ENCODE peak calls at places on chromosomes 11 and 22, in seven cellular contexts. One of them, this sample, is unnamed.
A peak's percentile ranks its signal among the peaks of the same experiment; 100 is the strongest.

GRCh38 chr22:31229402-31230140 is 17.5 kb downstream of the LIMK2 start:
- DNase-seq in HCEC 1CT: no peak
- DNase-seq in C1 segment of cervical spinal cord: peak; percentile 63
- DNase-seq in HCT116: no peak
- DNase-seq in MCF 10A: no peak
- DNase-seq in Kasumi-1: no peak
- DNase-seq in HTR-8/SVneo: no peak
- DNase-seq in this sample: peak; percentile 38

GRCh38 chr22:40653361-40653760 is 16.8 kb upstream of the MRTFA start:
- DNase-seq in HCT116: no peak
- DNase-seq in HTR-8/SVneo: no peak
- DNase-seq in Kasumi-1: no peak
- DNase-seq in HCEC 1CT: no peak
- DNase-seq in C1 segment of cervical spinal cord: no peak
- DNase-seq in MCF 10A: no peak
- DNase-seq in this sample: no peak

GRCh38 chr22:24810043-24810749 is 4.2 kb downstream of the SGSM1 start:
- DNase-seq in C1 segment of cervical spinal cord: peak; percentile 89
- DNase-seq in HTR-8/SVneo: no peak
- DNase-seq in HCEC 1CT: no peak
- DNase-seq in Kasumi-1: no peak
- DNase-seq in HCT116: no peak
- DNase-seq in MCF 10A: no peak
- DNase-seq in this sample: peak; percentile 15

GRCh38 chr11:18594999-18595749 is 4.4 kb upstream of the MISFA start:
- DNase-seq in HCEC 1CT: no peak
- DNase-seq in MCF 10A: peak; percentile 23
- DNase-seq in C1 segment of cervical spinal cord: no peak
- DNase-seq in HTR-8/SVneo: no peak
- DNase-seq in Kasumi-1: no peak
- DNase-seq in HCT116: no peak
- DNase-seq in this sample: no peak

GRCh38 chr11:78037056-78037455 is 14.0 kb upstream of the KCTD14 start:
- DNase-seq in Kasumi-1: no peak
- DNase-seq in MCF 10A: no peak
- DNase-seq in HCEC 1CT: no peak
- DNase-seq in HCT116: no peak
- DNase-seq in HTR-8/SVneo: no peak
- DNase-seq in C1 segment of cervical spinal cord: no peak
- DNase-seq in this sample: no peak

GRCh38 chr11:43581370-43582023 is 99.0 kb upstream of the HSD17B12 start:
- DNase-seq in HCEC 1CT: no peak
- DNase-seq in MCF 10A: no peak
- DNase-seq in Kasumi-1: no peak
- DNase-seq in C1 segment of cervical spinal cord: peak; percentile 23
- DNase-seq in HCT116: no peak
- DNase-seq in HTR-8/SVneo: no peak
- DNase-seq in this sample: no peak

GRCh38 chr11:12642040-12642439 is 32.2 kb upstream of the TEAD1 start:
- DNase-seq in MCF 10A: no peak
- DNase-seq in HTR-8/SVneo: no peak
- DNase-seq in Kasumi-1: no peak
- DNase-seq in C1 segment of cervical spinal cord: no peak
- DNase-seq in HCT116: no peak
- DNase-seq in HCEC 1CT: peak; percentile 13
- DNase-seq in this sample: peak; percentile 75

GRCh38 chr11:31106326-31106725 is 263.2 kb downstream of the DCDC1 start:
- DNase-seq in C1 segment of cervical spinal cord: peak; percentile 76
- DNase-seq in HCEC 1CT: no peak
- DNase-seq in MCF 10A: no peak
- DNase-seq in Kasumi-1: no peak
- DNase-seq in HCT116: no peak
- DNase-seq in HTR-8/SVneo: no peak
- DNase-seq in this sample: no peak

GRCh38 chr11:57946628-57947027 is 77.1 kb upstream of the OR9Q1 start:
- DNase-seq in HCEC 1CT: no peak
- DNase-seq in HTR-8/SVneo: no peak
- DNase-seq in C1 segment of cervical spinal cord: no peak
- DNase-seq in HCT116: no peak
- DNase-seq in MCF 10A: no peak
- DNase-seq in Kasumi-1: no peak
- DNase-seq in this sample: no peak

GRCh38 chr11:82547163-82547560 is 186.5 kb downstream of the FAM181B start:
- DNase-seq in C1 segment of cervical spinal cord: no peak
- DNase-seq in MCF 10A: no peak
- DNase-seq in HTR-8/SVneo: no peak
- DNase-seq in Kasumi-1: peak; percentile 6
- DNase-seq in HCT116: no peak
- DNase-seq in HCEC 1CT: no peak
- DNase-seq in this sample: no peak

GRCh38 chr11:74226907-74227306 is 55.8 kb downstream of the PPME1 start:
- DNase-seq in MCF 10A: peak; percentile 1
- DNase-seq in HCT116: no peak
- DNase-seq in Kasumi-1: peak; percentile 2
- DNase-seq in HCEC 1CT: no peak
- DNase-seq in C1 segment of cervical spinal cord: no peak
- DNase-seq in HTR-8/SVneo: no peak
- DNase-seq in this sample: peak; percentile 21

GRCh38 chr22:45600791-45601730 is 70.6 kb upstream of the ATXN10 start:
- DNase-seq in HTR-8/SVneo: no peak
- DNase-seq in Kasumi-1: no peak
- DNase-seq in HCEC 1CT: no peak
- DNase-seq in MCF 10A: peak; percentile 45
- DNase-seq in HCT116: no peak
- DNase-seq in C1 segment of cervical spinal cord: no peak
- DNase-seq in this sample: peak; percentile 54

GRCh38 chr22:44098021-44098739 is 74.1 kb downstream of the PARVB start:
- DNase-seq in C1 segment of cervical spinal cord: peak; percentile 35
- DNase-seq in HTR-8/SVneo: no peak
- DNase-seq in HCEC 1CT: no peak
- DNase-seq in HCT116: no peak
- DNase-seq in Kasumi-1: no peak
- DNase-seq in MCF 10A: no peak
- DNase-seq in this sample: no peak

GRCh38 chr11:2582436-2582931 is 117.3 kb downstream of the KCNQ1OT1 start:
- DNase-seq in MCF 10A: no peak
- DNase-seq in C1 segment of cervical spinal cord: no peak
- DNase-seq in HTR-8/SVneo: no peak
- DNase-seq in HCEC 1CT: no peak
- DNase-seq in HCT116: no peak
- DNase-seq in Kasumi-1: no peak
- DNase-seq in this sample: no peak

GRCh38 chr22:45334528-45334927 is 24.8 kb downstream of the FAM118A start:
- DNase-seq in HCT116: no peak
- DNase-seq in HCEC 1CT: no peak
- DNase-seq in MCF 10A: no peak
- DNase-seq in HTR-8/SVneo: no peak
- DNase-seq in C1 segment of cervical spinal cord: peak; percentile 91
- DNase-seq in Kasumi-1: no peak
- DNase-seq in this sample: no peak

GRCh38 chr11:12952094-12952493 is 57.0 kb upstream of the RASSF10 start:
- DNase-seq in HCT116: no peak
- DNase-seq in MCF 10A: no peak
- DNase-seq in HCEC 1CT: no peak
- DNase-seq in C1 segment of cervical spinal cord: no peak
- DNase-seq in Kasumi-1: no peak
- DNase-seq in HTR-8/SVneo: no peak
- DNase-seq in this sample: no peak

GRCh38 chr11:112652786-112653390 is 308.3 kb upstream of the NCAM1 start:
- DNase-seq in C1 segment of cervical spinal cord: no peak
- DNase-seq in MCF 10A: peak; percentile 67
- DNase-seq in HTR-8/SVneo: no peak
- DNase-seq in HCEC 1CT: peak; percentile 67
- DNase-seq in HCT116: no peak
- DNase-seq in Kasumi-1: no peak
- DNase-seq in this sample: peak; percentile 1

GRCh38 chr22:42180349-42180842 is 49.8 kb upstream of the CYP2D6 start:
- DNase-seq in HTR-8/SVneo: no peak
- DNase-seq in MCF 10A: no peak
- DNase-seq in HCEC 1CT: no peak
- DNase-seq in Kasumi-1: no peak
- DNase-seq in HCT116: no peak
- DNase-seq in C1 segment of cervical spinal cord: peak; percentile 69
- DNase-seq in this sample: peak; percentile 56

GRCh38 chr11:111370902-111371578 is 8.0 kb downstream of the POU2AF1 start:
- DNase-seq in HCT116: no peak
- DNase-seq in C1 segment of cervical spinal cord: no peak
- DNase-seq in HTR-8/SVneo: no peak
- DNase-seq in Kasumi-1: no peak
- DNase-seq in HCEC 1CT: no peak
- DNase-seq in MCF 10A: no peak
- DNase-seq in this sample: no peak

GRCh38 chr11:36073411-36074203 is 129.7 kb downstream of the LDLRAD3 start:
- DNase-seq in MCF 10A: peak; percentile 34
- DNase-seq in HTR-8/SVneo: peak; percentile 40
- DNase-seq in HCT116: no peak
- DNase-seq in C1 segment of cervical spinal cord: peak; percentile 79
- DNase-seq in Kasumi-1: no peak
- DNase-seq in HCEC 1CT: peak; percentile 91
- DNase-seq in this sample: peak; percentile 32

GRCh38 chr22:49774499-49775151 is 53.0 kb downstream of the BRD1 start:
- DNase-seq in HCEC 1CT: no peak
- DNase-seq in Kasumi-1: no peak
- DNase-seq in C1 segment of cervical spinal cord: peak; percentile 15
- DNase-seq in HTR-8/SVneo: no peak
- DNase-seq in MCF 10A: no peak
- DNase-seq in HCT116: no peak
- DNase-seq in this sample: no peak

GRCh38 chr11:31722754-31723153 is 88.4 kb downstream of the PAX6 start:
- DNase-seq in Kasumi-1: no peak
- DNase-seq in C1 segment of cervical spinal cord: no peak
- DNase-seq in HCT116: no peak
- DNase-seq in HCEC 1CT: no peak
- DNase-seq in HTR-8/SVneo: no peak
- DNase-seq in MCF 10A: no peak
- DNase-seq in this sample: no peak

GRCh38 chr11:19508166-19508565 is 204.5 kb upstream of the NAV2 start:
- DNase-seq in HTR-8/SVneo: peak; percentile 22
- DNase-seq in HCEC 1CT: peak; percentile 84
- DNase-seq in MCF 10A: peak; percentile 72
- DNase-seq in HCT116: no peak
- DNase-seq in C1 segment of cervical spinal cord: no peak
- DNase-seq in Kasumi-1: no peak
- DNase-seq in this sample: peak; percentile 61

GRCh38 chr22:17407643-17408042 is 38.4 kb downstream of the CECR2 start:
- DNase-seq in MCF 10A: no peak
- DNase-seq in C1 segment of cervical spinal cord: no peak
- DNase-seq in HTR-8/SVneo: no peak
- DNase-seq in Kasumi-1: no peak
- DNase-seq in HCEC 1CT: no peak
- DNase-seq in HCT116: no peak
- DNase-seq in this sample: no peak

GRCh38 chr11:5514841-5515240 is 1.7 kb downstream of the UBQLNL start:
- DNase-seq in HTR-8/SVneo: no peak
- DNase-seq in MCF 10A: no peak
- DNase-seq in C1 segment of cervical spinal cord: no peak
- DNase-seq in HCEC 1CT: no peak
- DNase-seq in Kasumi-1: no peak
- DNase-seq in HCT116: no peak
- DNase-seq in this sample: no peak

GRCh38 chr22:37280718-37281117 is 1.6 kb upstream of the CYTH4 start:
- DNase-seq in C1 segment of cervical spinal cord: no peak
- DNase-seq in Kasumi-1: no peak
- DNase-seq in MCF 10A: no peak
- DNase-seq in HCEC 1CT: no peak
- DNase-seq in HTR-8/SVneo: no peak
- DNase-seq in HCT116: no peak
- DNase-seq in this sample: no peak

GRCh38 chr22:44404341-44405020 is 91.7 kb upstream of the SHISAL1 start:
- DNase-seq in HCT116: no peak
- DNase-seq in MCF 10A: no peak
- DNase-seq in C1 segment of cervical spinal cord: no peak
- DNase-seq in HTR-8/SVneo: no peak
- DNase-seq in Kasumi-1: no peak
- DNase-seq in HCEC 1CT: no peak
- DNase-seq in this sample: no peak

GRCh38 chr22:31136711-31137110 is 3.6 kb downstream of the PLA2G3 start:
- DNase-seq in HCEC 1CT: no peak
- DNase-seq in HTR-8/SVneo: no peak
- DNase-seq in C1 segment of cervical spinal cord: no peak
- DNase-seq in MCF 10A: no peak
- DNase-seq in Kasumi-1: no peak
- DNase-seq in HCT116: no peak
- DNase-seq in this sample: no peak

GRCh38 chr11:57073121-57073520 is 84.4 kb downstream of the OR5AK2 start:
- DNase-seq in HCEC 1CT: peak; percentile 10
- DNase-seq in HCT116: no peak
- DNase-seq in Kasumi-1: no peak
- DNase-seq in MCF 10A: no peak
- DNase-seq in HTR-8/SVneo: no peak
- DNase-seq in C1 segment of cervical spinal cord: no peak
- DNase-seq in this sample: no peak

GRCh38 chr11:66488957-66489356 is 8.7 kb downstream of the DPP3 start:
- DNase-seq in MCF 10A: no peak
- DNase-seq in Kasumi-1: no peak
- DNase-seq in HCEC 1CT: no peak
- DNase-seq in C1 segment of cervical spinal cord: no peak
- DNase-seq in HCT116: no peak
- DNase-seq in HTR-8/SVneo: no peak
- DNase-seq in this sample: no peak

GRCh38 chr11:133660202-133660568 is 127.9 kb upstream of the OPCML start:
- DNase-seq in C1 segment of cervical spinal cord: no peak
- DNase-seq in MCF 10A: no peak
- DNase-seq in HTR-8/SVneo: no peak
- DNase-seq in HCEC 1CT: no peak
- DNase-seq in HCT116: no peak
- DNase-seq in Kasumi-1: no peak
- DNase-seq in this sample: no peak

GRCh38 chr11:130649749-130650275 is 201.4 kb downstream of the ADAMTS15 start:
- DNase-seq in MCF 10A: no peak
- DNase-seq in HCEC 1CT: no peak
- DNase-seq in HCT116: no peak
- DNase-seq in C1 segment of cervical spinal cord: no peak
- DNase-seq in Kasumi-1: no peak
- DNase-seq in HTR-8/SVneo: no peak
- DNase-seq in this sample: no peak

GRCh38 chr22:25134028-25134427 is 65.6 kb upstream of the CRYBB3 start:
- DNase-seq in Kasumi-1: no peak
- DNase-seq in C1 segment of cervical spinal cord: no peak
- DNase-seq in HCT116: no peak
- DNase-seq in HTR-8/SVneo: no peak
- DNase-seq in MCF 10A: peak; percentile 82
- DNase-seq in HCEC 1CT: no peak
- DNase-seq in this sample: peak; percentile 85

GRCh38 chr11:550021-550745 is 10.4 kb downstream of the LMNTD2 start:
- DNase-seq in HCEC 1CT: no peak
- DNase-seq in C1 segment of cervical spinal cord: no peak
- DNase-seq in Kasumi-1: no peak
- DNase-seq in MCF 10A: no peak
- DNase-seq in HTR-8/SVneo: no peak
- DNase-seq in HCT116: no peak
- DNase-seq in this sample: no peak

GRCh38 chr11:117678651-117679407 is 118.2 kb downstream of the DSCAML1 start:
- DNase-seq in Kasumi-1: no peak
- DNase-seq in HCT116: no peak
- DNase-seq in HTR-8/SVneo: no peak
- DNase-seq in C1 segment of cervical spinal cord: no peak
- DNase-seq in HCEC 1CT: no peak
- DNase-seq in MCF 10A: no peak
- DNase-seq in this sample: no peak

GRCh38 chr11:107785401-107785800 is 73.2 kb downstream of the SLC35F2 start:
- DNase-seq in HCT116: no peak
- DNase-seq in HTR-8/SVneo: no peak
- DNase-seq in C1 segment of cervical spinal cord: no peak
- DNase-seq in MCF 10A: peak; percentile 47
- DNase-seq in HCEC 1CT: peak; percentile 10
- DNase-seq in Kasumi-1: no peak
- DNase-seq in this sample: peak; percentile 89

GRCh38 chr11:64090811-64091516 is 55.2 kb downstream of the FLRT1 start:
- DNase-seq in HTR-8/SVneo: no peak
- DNase-seq in Kasumi-1: no peak
- DNase-seq in MCF 10A: peak; percentile 68
- DNase-seq in HCT116: no peak
- DNase-seq in C1 segment of cervical spinal cord: no peak
- DNase-seq in HCEC 1CT: peak; percentile 22
- DNase-seq in this sample: no peak

GRCh38 chr22:21709688-21710087 is 25.9 kb downstream of the YPEL1 start:
- DNase-seq in HTR-8/SVneo: no peak
- DNase-seq in MCF 10A: no peak
- DNase-seq in Kasumi-1: no peak
- DNase-seq in HCEC 1CT: no peak
- DNase-seq in C1 segment of cervical spinal cord: no peak
- DNase-seq in HCT116: no peak
- DNase-seq in this sample: no peak